ENCODE peak calls at places on chromosomes 11 and 22, in nine cellular contexts. J is effector memory CD4-positive, alpha-beta T cell; M is ELR; U is stimulated activated CD8-positive, alpha-beta memory T cell treated with anti-CD3 and anti-CD28 coated beads, Interleukin-7, amount 100 ng/mL, for 1 hour; R is activated effector memory CD4-positive, alpha-beta T cell treated with Interleukin-2 at 50 U/mL for 16 hours; E is activated CD4-positive, alpha-beta T cell treated with anti-CD3 and anti-CD28 coated beads for 24 hours; F is mucosa of gallbladder; O is stimulated activated CD4-positive, alpha-beta T cell treated with anti-CD3 and anti-CD28 coated beads, Interleukin-4, amount 100 ng/mL, for 24 hours; W is activated naive CD4-positive, alpha-beta T cell. Z is an unnamed sample.

GRCh38 chr22:27952779-27953178 is 33.7 kb upstream of the PITPNB start:
- DNase-seq in J (no peak), M (no peak), U (no peak), R (no peak), E (no peak), F (no peak), O (no peak), W (no peak), Z (no peak)

GRCh38 chr11:61905801-61906521 is 11.4 kb downstream of the RAB3IL1 start:
- DNase-seq in J (no peak), M (no peak), U (no peak), R (no peak), E (no peak), F (no peak), O (no peak), W (no peak), Z (no peak)

GRCh38 chr22:24986816-24987215 is 34.3 kb downstream of the KIAA1671 start:
- DNase-seq in J (no peak), M (no peak), U (no peak), R (no peak), E (no peak), F (no peak), O (no peak), W (no peak), Z (no peak)

GRCh38 chr11:122044086-122044485 is 71.9 kb downstream of the BLID start:
- DNase-seq in J (no peak), M (peak), U (no peak), R (no peak), E (no peak), F (no peak), O (no peak), W (no peak), Z (no peak)

GRCh38 chr22:44697423-44698179 is 4.4 kb upstream of the PRR5 start:
- DNase-seq in J (peak), M (peak), U (peak), R (peak), E (peak), F (peak), O (peak), W (peak), Z (peak)

GRCh38 chr22:37675930-37676571 is 615 bp downstream of the LGALS1 start:
- DNase-seq in J (no peak), M (peak), U (no peak), R (no peak), E (no peak), F (no peak), O (no peak), W (no peak), Z (no peak)

GRCh38 chr22:37817705-37818311 is 5.4 kb upstream of the GALR3 start:
- DNase-seq in J (peak), M (peak), U (peak), R (peak), E (peak), F (peak), O (peak), W (peak), Z (peak)

GRCh38 chr11:27395556-27396258 is 32.7 kb upstream of the CCDC34 start:
- DNase-seq in J (no peak), M (peak), U (no peak), R (no peak), E (no peak), F (peak), O (no peak), W (no peak), Z (no peak)

GRCh38 chr11:45974806-45975205 is 52.4 kb downstream of the LARGE2 start:
- DNase-seq in J (no peak), M (no peak), U (no peak), R (no peak), E (no peak), F (no peak), O (no peak), W (no peak), Z (no peak)

GRCh38 chr22:32613773-32614172 is 139.2 kb downstream of the FBXO7 start:
- DNase-seq in J (no peak), M (no peak), U (no peak), R (no peak), E (no peak), F (no peak), O (no peak), W (no peak), Z (no peak)

GRCh38 chr22:36277482-36278291 is 24.8 kb downstream of the APOL1 start:
- DNase-seq in J (peak), M (peak), U (peak), R (peak), E (peak), F (peak), O (peak), W (peak), Z (no peak)

GRCh38 chr11:94665116-94665659 is 98.0 kb downstream of the PIWIL4 start:
- DNase-seq in J (no peak), M (no peak), U (no peak), R (no peak), E (no peak), F (no peak), O (no peak), W (no peak), Z (no peak)

GRCh38 chr22:49028111-49028510 is 799.6 kb downstream of the BRD1 start:
- DNase-seq in J (no peak), M (no peak), U (no peak), R (no peak), E (no peak), F (no peak), O (no peak), W (no peak), Z (no peak)

GRCh38 chr22:35172452-35172851 is 84.8 kb upstream of the HMGXB4 start:
- DNase-seq in J (no peak), M (no peak), U (no peak), R (no peak), E (no peak), F (no peak), O (no peak), W (no peak), Z (peak)

GRCh38 chr22:25024895-25025294 is 72.4 kb downstream of the KIAA1671 start:
- DNase-seq in J (no peak), M (no peak), U (no peak), R (no peak), E (no peak), F (no peak), O (no peak), W (no peak), Z (no peak)

GRCh38 chr11:112297248-112297866 is 36.7 kb upstream of the PLET1 start:
- DNase-seq in J (no peak), M (no peak), U (no peak), R (no peak), E (peak), F (no peak), O (peak), W (no peak), Z (no peak)

GRCh38 chr11:64742087-64742939 is 1.6 kb downstream of the RASGRP2 start:
- DNase-seq in J (no peak), M (peak), U (no peak), R (no peak), E (no peak), F (no peak), O (no peak), W (no peak), Z (no peak)

GRCh38 chr22:36445158-36445668 is 36.2 kb downstream of the TXN2 start:
- DNase-seq in J (no peak), M (peak), U (no peak), R (no peak), E (no peak), F (peak), O (no peak), W (no peak), Z (no peak)

GRCh38 chr11:119859684-119860083 is 130.7 kb upstream of the NECTIN1 start:
- DNase-seq in J (no peak), M (no peak), U (no peak), R (no peak), E (no peak), F (no peak), O (no peak), W (no peak), Z (no peak)

GRCh38 chr11:35796542-35796941 is 134.0 kb downstream of the TRIM44 start:
- DNase-seq in J (no peak), M (peak), U (no peak), R (no peak), E (no peak), F (no peak), O (no peak), W (no peak), Z (no peak)

GRCh38 chr11:27468209-27468608 is 4.4 kb downstream of the LGR4 start:
- DNase-seq in J (no peak), M (peak), U (no peak), R (no peak), E (no peak), F (no peak), O (no peak), W (no peak), Z (no peak)

GRCh38 chr11:111359223-111360149 is 19.6 kb downstream of the POU2AF1 start:
- DNase-seq in J (no peak), M (no peak), U (no peak), R (no peak), E (no peak), F (no peak), O (peak), W (no peak), Z (no peak)

GRCh38 chr11:134459246-134460043 is 47.4 kb upstream of the B3GAT1 start:
- DNase-seq in J (no peak), M (no peak), U (no peak), R (no peak), E (no peak), F (no peak), O (no peak), W (no peak), Z (no peak)

GRCh38 chr22:36352775-36353507 is 34.8 kb downstream of the MYH9 start:
- DNase-seq in J (no peak), M (no peak), U (no peak), R (no peak), E (no peak), F (peak), O (no peak), W (no peak), Z (no peak)

GRCh38 chr22:35850831-35851230 is 133.2 kb downstream of the APOL5 start:
- DNase-seq in J (no peak), M (no peak), U (no peak), R (no peak), E (no peak), F (no peak), O (no peak), W (no peak), Z (no peak)

GRCh38 chr11:106076421-106076922 is 675 bp downstream of the KBTBD3 start:
- DNase-seq in J (no peak), M (peak), U (no peak), R (peak), E (no peak), F (peak), O (no peak), W (no peak), Z (no peak)

GRCh38 chr22:22404598-22405284 is 103.8 kb downstream of the ZNF280B start:
- DNase-seq in J (no peak), M (no peak), U (no peak), R (no peak), E (no peak), F (no peak), O (no peak), W (no peak), Z (no peak)

GRCh38 chr11:76339217-76339616 is 41.7 kb downstream of the THAP12 start:
- DNase-seq in J (no peak), M (no peak), U (no peak), R (no peak), E (no peak), F (peak), O (no peak), W (no peak), Z (no peak)

GRCh38 chr22:36002861-36003260 is 25.8 kb downstream of the RBFOX2 start:
- DNase-seq in J (no peak), M (no peak), U (no peak), R (no peak), E (no peak), F (no peak), O (no peak), W (no peak), Z (no peak)

GRCh38 chr11:93905384-93905783 is 55.0 kb upstream of the VSTM5 start:
- DNase-seq in J (no peak), M (peak), U (no peak), R (no peak), E (no peak), F (no peak), O (no peak), W (no peak), Z (no peak)

GRCh38 chr22:39898997-39899396 is 1.9 kb upstream of the GRAP2 start:
- DNase-seq in J (no peak), M (no peak), U (no peak), R (no peak), E (no peak), F (no peak), O (no peak), W (no peak), Z (no peak)

GRCh38 chr11:3167143-3168119 is 2.3 kb upstream of the OSBPL5 start:
- DNase-seq in J (no peak), M (no peak), U (no peak), R (no peak), E (no peak), F (no peak), O (no peak), W (no peak), Z (no peak)

GRCh38 chr22:49009359-49010063 is 818.2 kb downstream of the BRD1 start:
- DNase-seq in J (no peak), M (no peak), U (no peak), R (no peak), E (no peak), F (no peak), O (no peak), W (no peak), Z (no peak)

GRCh38 chr11:10876168-10876567 is 18.3 kb upstream of the ZBED5 start:
- DNase-seq in J (no peak), M (peak), U (no peak), R (no peak), E (no peak), F (no peak), O (no peak), W (no peak), Z (no peak)

GRCh38 chr11:59172345-59173079 is 580 bp downstream of the DTX4 start:
- DNase-seq in J (no peak), M (no peak), U (no peak), R (no peak), E (peak), F (peak), O (peak), W (no peak), Z (peak)

GRCh38 chr11:108511851-108512474 is 13.8 kb upstream of the POGLUT3 start:
- DNase-seq in J (no peak), M (peak), U (no peak), R (no peak), E (no peak), F (no peak), O (no peak), W (no peak), Z (no peak)

GRCh38 chr11:35681181-35681767 is 18.7 kb downstream of the TRIM44 start:
- DNase-seq in J (no peak), M (no peak), U (no peak), R (no peak), E (no peak), F (no peak), O (no peak), W (no peak), Z (no peak)

GRCh38 chr11:33394431-33395109 is 137.4 kb downstream of the HIPK3 start:
- DNase-seq in J (no peak), M (no peak), U (no peak), R (no peak), E (no peak), F (no peak), O (no peak), W (no peak), Z (no peak)

GRCh38 chr22:50056214-50056972 is 1.7 kb downstream of the TTLL8 start:
- DNase-seq in J (no peak), M (no peak), U (no peak), R (no peak), E (no peak), F (no peak), O (no peak), W (no peak), Z (no peak)

GRCh38 chr22:50443202-50443601 is 31.6 kb downstream of the SBF1 start:
- DNase-seq in J (no peak), M (no peak), U (no peak), R (no peak), E (no peak), F (no peak), O (no peak), W (no peak), Z (no peak)

Z was measured in NCI-H1930.